ENCODE peak calls at places on chromosome 1, in seven cellular contexts. O is Peyer's patch, Q is fibroblast of lung, V is A673, E is right cardiac atrium, P is aorta, G is adrenal gland. A is an unnamed sample. For H3K9me3, the result is how much of the 10 kb centered on the place peaks cover.

GRCh38 chr1:225890346-225891228 is 1.6 kb upstream of the LEFTY1 start:
- DNase-seq in O (no peak), E (no peak), G (no peak), Q (peak), V (no peak), P (peak), A (no peak)

GRCh38 chr1:229993060-229993459 is 74.0 kb upstream of the GALNT2 start:
- DNase-seq in P (no peak), Q (no peak), V (no peak), G (no peak), O (no peak), E (no peak), A (no peak)

GRCh38 chr1:230712470-230712942 is 1.4 kb downstream of the AGT start:
- DNase-seq in P (no peak), E (no peak), Q (no peak), V (no peak), G (no peak), O (no peak), A (no peak)

GRCh38 chr1:232508161-232508661 is 121.7 kb downstream of the SIPA1L2 start:
- DNase-seq in E (no peak), V (no peak), O (no peak), G (no peak), Q (no peak), P (no peak), A (no peak)

GRCh38 chr1:26290061-26290415 is 10.2 kb downstream of the SH3BGRL3 start:
- DNase-seq in O (peak), G (no peak), Q (no peak), P (no peak), E (no peak), V (no peak), A (no peak)

GRCh38 chr1:110190282-110190929 is 19.7 kb upstream of the KCNC4 start:
- DNase-seq in O (no peak), E (peak), V (peak), P (no peak), G (peak), Q (no peak), A (no peak)

GRCh38 chr1:227378183-227378582 is 59.9 kb upstream of the CDC42BPA start:
- DNase-seq in P (no peak), G (no peak), V (no peak), E (no peak), O (no peak), Q (no peak), A (no peak)

GRCh38 chr1:39230261-39231190 is 26.0 kb downstream of the MACF1 start:
- DNase-seq in O (peak), V (no peak), G (peak), E (no peak), Q (no peak), P (no peak), A (no peak)

GRCh38 chr1:163170975-163171676 is 31.6 kb downstream of the RGS5 start:
- DNase-seq in Q (peak), V (peak), E (no peak), G (no peak), P (no peak), O (no peak), A (no peak)

GRCh38 chr1:116127123-116127847 is 16.1 kb downstream of the MAB21L3 start:
- DNase-seq in Q (no peak), E (no peak), P (no peak), G (no peak), V (no peak), O (no peak), A (no peak)

GRCh38 chr1:2983706-2984398 is 37.4 kb upstream of the ACTRT2 start:
- DNase-seq in E (no peak), P (no peak), O (no peak), G (no peak), V (no peak), Q (no peak), A (no peak)
- H3K9me3 ChIP-seq in E (under half), P (under half), O (under half), G (under half), V (under half), Q (under half), A (under half)

GRCh38 chr1:4598561-4598960 is 55.8 kb upstream of the AJAP1 start:
- DNase-seq in V (no peak), G (no peak), O (no peak), E (no peak), Q (no peak), P (no peak), A (no peak)
- H3K9me3 ChIP-seq in V (under half), G (under half), O (under half), E (under half), Q (under half), P (under half), A (under half)

DNA sequence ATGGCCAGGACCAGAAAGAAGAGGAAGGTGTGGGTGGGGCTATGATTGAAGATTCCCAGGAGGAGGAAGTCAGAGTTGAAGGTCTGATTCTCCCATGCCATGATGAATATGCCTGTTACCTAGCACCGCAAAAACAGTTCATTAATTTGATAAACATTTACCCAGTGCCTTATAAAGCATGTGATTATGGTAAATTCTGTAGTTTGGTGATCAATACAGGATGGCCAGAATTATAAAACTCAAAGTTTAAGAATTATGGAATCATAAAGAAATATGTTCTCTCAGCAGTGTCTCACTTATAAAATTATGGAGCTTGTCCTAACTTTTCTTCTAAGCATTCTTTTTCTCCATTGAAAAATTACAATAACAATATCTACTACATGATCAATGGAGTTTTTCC is at the start of gene OR2M7:
- DNase-seq in P (no peak), O (no peak), V (no peak), G (no peak), Q (no peak), E (no peak), A (no peak)
- H3K9me3 ChIP-seq in P (under half), O (under half), V (under half), G (under half), Q (under half), E (under half), A (under half)

GRCh38 chr1:83756984-83757717 is 241.8 kb downstream of the TTLL7 start:
- DNase-seq in G (no peak), E (peak), P (no peak), O (no peak), Q (no peak), V (no peak), A (no peak)
- H3K9me3 ChIP-seq in G (under half), E (under half), P (under half), O (under half), Q (under half), V (under half), A (under half)